ENCODE peak calls at places on chromosomes 4 and X, in five cellular contexts. E is ovary, W is neural progenitor cell, J is astrocyte, H is tibial nerve. G is an unnamed sample.

GRCh38 chr4:7279902-7280301 is 87.6 kb downstream of the SORCS2 start:
- DNase-seq in J (peak), E (no peak), H (no peak), W (no peak), G (no peak)

GRCh38 chrX:17046478-17047097 is 100.1 kb downstream of the REPS2 start:
- DNase-seq in J (no peak), H (peak), W (peak), E (peak), G (peak)

GRCh38 chr4:105520819-105521790 is 31.3 kb upstream of the ARHGEF38 start:
- DNase-seq in W (peak), J (peak), H (peak), E (no peak), G (peak)

GRCh38 chrX:133375558-133376340 is 39.5 kb downstream of the GPC4 start:
- DNase-seq in W (peak), E (no peak), J (no peak), H (no peak), G (no peak)

GRCh38 chr4:127400736-127401346 is 231.9 kb upstream of the INTU start:
- DNase-seq in E (peak), W (peak), J (peak), H (peak), G (peak)

GRCh38 chr4:98260579-98261290 is 449 bp upstream of the RAP1GDS1 start:
- DNase-seq in H (peak), J (peak), W (peak), E (peak), G (peak)

GRCh38 chr4:186644737-186645261 is 78.9 kb downstream of the FAT1 start:
- DNase-seq in J (peak), H (no peak), E (no peak), W (no peak), G (peak)

GRCh38 chr4:80484707-80485106 is 149.2 kb downstream of the CFAP299 start:
- DNase-seq in W (no peak), H (no peak), E (no peak), J (no peak), G (no peak)

GRCh38 chr4:187929024-187929423 is 66.5 kb upstream of the ZFP42 start:
- DNase-seq in H (no peak), J (no peak), W (peak), E (no peak), G (no peak)

GRCh38 chrX:101368800-101369199 is 17.2 kb downstream of the BTK start:
- DNase-seq in E (no peak), H (no peak), W (no peak), J (no peak), G (no peak)

GRCh38 chrX:44431206-44431605 is 87.7 kb upstream of the EFHC2 start:
- DNase-seq in W (no peak), E (no peak), J (peak), H (no peak), G (peak)

GRCh38 chrX:2315434-2315833 is 185.3 kb downstream of the DHRSX start:
- DNase-seq in J (no peak), H (no peak), W (no peak), E (no peak), G (no peak)

GRCh38 chr4:155854597-155855226 is 11.4 kb downstream of the ASIC5 start:
- DNase-seq in J (peak), W (peak), H (no peak), E (no peak), G (peak)

GRCh38 chrX:31435592-31435991 is 363.8 kb upstream of the FTHL17 start:
- DNase-seq in J (peak), E (no peak), W (peak), H (peak), G (no peak)

GRCh38 chr4:8371251-8371995 is 69.1 kb downstream of the ACOX3 start:
- DNase-seq in W (no peak), J (no peak), H (no peak), E (no peak), G (no peak)

GRCh38 chrX:45781901-45782553 is 581.4 kb upstream of the DIPK2B start:
- DNase-seq in W (peak), J (peak), E (no peak), H (no peak), G (peak)

GRCh38 chr4:1310031-1310795 is 20.5 kb downstream of the MAEA start:
- DNase-seq in E (no peak), H (no peak), J (no peak), W (no peak), G (peak)

GRCh38 chr4:56840559-56840958 is 19.1 kb upstream of the SPINK2 start:
- DNase-seq in H (no peak), J (no peak), E (no peak), W (no peak), G (no peak)

GRCh38 chr4:185792384-185793146 is 19.4 kb downstream of the SORBS2 start:
- DNase-seq in E (no peak), J (peak), H (peak), W (peak), G (peak)

GRCh38 chr4:7270121-7270520 is 77.8 kb downstream of the SORCS2 start:
- DNase-seq in E (no peak), W (no peak), J (no peak), H (no peak), G (no peak)

GRCh38 chrX:41137589-41137988 is 52.3 kb downstream of the USP9X start:
- DNase-seq in W (no peak), J (no peak), E (no peak), H (no peak), G (peak)

GRCh38 chr4:8586246-8586645 is 6.1 kb downstream of the GPR78 start:
- DNase-seq in W (no peak), E (no peak), H (no peak), J (no peak), G (no peak)

GRCh38 chr4:40515398-40516293 is 114.0 kb downstream of the RBM47 start:
- DNase-seq in J (no peak), W (peak), H (no peak), E (no peak), G (peak)

GRCh38 chr4:124633285-124633941 is 79.1 kb downstream of the ANKRD50 start:
- DNase-seq in J (no peak), H (no peak), E (no peak), W (no peak), G (no peak)

GRCh38 chrX:100939336-100939735 is 10.6 kb upstream of the XKRX start:
- DNase-seq in J (no peak), H (no peak), E (no peak), W (no peak), G (no peak)

GRCh38 chrX:41695464-41695863 is 6.7 kb downstream of the GPR34 start:
- DNase-seq in J (peak), W (no peak), H (no peak), E (no peak), G (peak)

GRCh38 chr4:24642941-24643628 is 58.7 kb upstream of the DHX15 start:
- DNase-seq in E (no peak), W (no peak), J (peak), H (no peak), G (peak)

GRCh38 chr4:39883645-39884044 is 94.1 kb downstream of the PDS5A start:
- DNase-seq in J (peak), E (no peak), W (no peak), H (no peak), G (peak)

GRCh38 chr4:8866828-8867623 is 4.6 kb downstream of the HMX1 start:
- DNase-seq in W (peak), E (no peak), J (no peak), H (no peak), G (no peak)

GRCh38 chrX:13721819-13722527 is 12.4 kb downstream of the TRAPPC2 start:
- DNase-seq in E (no peak), J (peak), H (no peak), W (no peak), G (peak)

GRCh38 chrX:103585421-103586313 is at the start of gene TCEAL4:
- DNase-seq in H (peak), J (no peak), E (peak), W (peak), G (peak)

GRCh38 chrX:69032601-69033000 is 132.7 kb downstream of the PJA1 start:
- DNase-seq in H (no peak), E (no peak), J (no peak), W (no peak), G (no peak)

GRCh38 chr4:6834867-6835266 is 52.3 kb downstream of the KIAA0232 start:
- DNase-seq in E (no peak), J (no peak), H (no peak), W (no peak), G (peak)

GRCh38 chr4:68615699-68616422 is 39.7 kb upstream of the UGT2B17 start:
- DNase-seq in E (no peak), W (no peak), J (no peak), H (no peak), G (no peak)

GRCh38 chr4:22984390-22984789 is 291.7 kb downstream of the GBA3 start:
- DNase-seq in W (no peak), H (no peak), E (no peak), J (no peak), G (no peak)

GRCh38 chr4:177464026-177464425 is 21.8 kb upstream of the AGA start:
- DNase-seq in H (no peak), J (peak), W (no peak), E (no peak), G (no peak)

GRCh38 chrX:46179748-46180147 is 365.5 kb downstream of the ZNF674 start:
- DNase-seq in E (no peak), W (no peak), J (no peak), H (no peak), G (no peak)

GRCh38 chrX:638482-639131 is 8.0 kb downstream of the SHOX start:
- DNase-seq in H (no peak), W (peak), E (no peak), J (no peak), G (no peak)

DNA sequence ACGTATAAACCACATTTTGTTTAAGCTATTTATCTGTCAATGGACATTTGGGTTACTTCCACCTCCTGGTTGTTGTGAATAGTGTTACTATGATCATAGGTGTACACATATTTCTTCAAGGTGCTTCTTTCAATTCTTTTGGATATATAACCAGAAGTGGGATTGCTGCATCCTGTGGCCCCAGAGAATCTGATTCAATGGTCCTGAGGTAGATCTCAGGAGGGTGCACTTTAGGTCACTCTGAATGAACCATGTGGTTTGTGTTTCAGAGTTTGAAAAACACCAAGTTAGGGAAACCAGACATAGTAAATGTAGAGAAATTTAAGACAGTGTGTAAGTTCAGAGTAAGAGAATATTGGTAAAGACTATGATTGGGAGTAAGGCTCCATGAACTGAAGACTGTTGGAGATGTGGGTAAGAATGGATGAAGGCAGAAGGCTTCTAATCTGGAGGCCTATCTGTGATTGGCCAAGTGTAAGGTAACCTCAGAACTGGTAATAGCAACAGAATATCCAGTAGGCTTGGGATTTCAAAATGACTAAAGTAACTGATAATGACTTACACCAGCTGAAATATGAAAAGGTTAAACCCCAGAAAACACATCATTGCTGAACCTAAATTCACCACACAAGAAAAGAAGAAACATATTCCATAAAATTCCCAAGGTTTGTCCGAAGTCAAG is 236.9 kb downstream of the CAMK2D start:
- DNase-seq in J (no peak), E (no peak), W (no peak), H (no peak), G (no peak)
- H3K4me3 ChIP-seq in J (no peak), E (no peak), W (no peak), H (no peak), G (no peak)

DNA sequence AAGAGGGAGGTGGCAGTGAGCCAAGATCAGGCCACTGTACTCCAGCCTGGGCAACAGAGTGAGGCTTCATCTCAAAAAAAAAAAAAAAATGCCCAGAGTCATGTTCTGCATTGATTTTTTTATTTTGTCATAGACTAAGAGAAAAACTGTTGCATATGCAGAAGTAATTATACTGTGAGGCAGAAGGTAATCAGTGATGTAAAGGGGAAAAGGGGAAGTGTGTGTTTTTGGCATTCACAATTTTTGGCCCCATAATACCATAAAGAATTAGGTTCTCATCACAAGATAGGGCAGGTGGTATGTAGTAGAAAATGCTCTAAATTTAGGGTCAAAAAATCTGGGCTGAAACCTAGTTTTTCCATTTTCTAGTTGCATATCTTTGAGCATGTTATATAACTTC is 47.3 kb upstream of the GAB1 start:
- DNase-seq in E (no peak), J (no peak), H (no peak), W (no peak), G (no peak)
- H3K4me3 ChIP-seq in E (no peak), J (no peak), H (no peak), W (no peak), G (no peak)

DNA sequence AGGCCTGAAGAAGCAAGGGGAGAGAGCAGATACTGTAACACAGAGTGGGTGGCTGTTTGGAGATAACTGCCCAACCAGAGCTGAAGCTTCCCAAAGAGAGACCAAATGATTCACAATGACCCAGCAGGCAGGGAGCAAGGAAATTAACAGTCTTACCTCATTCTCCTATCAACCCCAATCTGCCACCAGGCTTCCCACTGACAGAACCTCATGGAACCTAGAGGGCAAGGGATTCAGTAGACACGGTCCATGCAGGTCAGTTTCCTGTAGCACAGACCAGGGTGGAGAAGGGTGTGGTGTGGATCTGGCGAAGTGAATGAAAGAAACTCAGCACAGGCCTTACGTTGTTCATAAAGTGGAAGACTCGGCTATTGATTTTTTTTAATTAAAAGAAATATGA is 60.7 kb upstream of the ALB start:
- DNase-seq in H (no peak), J (peak), E (no peak), W (no peak), G (peak)
- H3K4me3 ChIP-seq in H (no peak), J (no peak), E (no peak), W (no peak), G (no peak)

DNA sequence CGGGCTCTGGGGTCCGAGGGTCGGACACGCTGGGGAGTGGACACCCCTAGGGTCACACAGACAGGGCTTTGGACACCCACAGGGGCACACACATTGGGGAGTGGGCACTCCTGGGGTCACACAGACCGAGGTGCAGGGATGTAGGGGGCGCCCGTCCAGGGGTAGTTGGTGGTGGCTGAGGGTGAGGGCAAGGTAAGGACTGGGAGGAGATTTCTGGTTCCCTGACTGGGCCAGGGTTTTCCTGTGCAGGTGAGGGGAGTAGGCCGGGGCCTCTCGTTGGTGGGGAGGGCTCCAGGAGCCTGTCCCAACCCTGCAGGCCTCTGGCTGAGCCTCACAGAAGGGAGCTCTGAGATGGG is 21.9 kb upstream of the WDR45 start:
- DNase-seq in W (no peak), H (no peak), E (no peak), J (no peak), G (no peak)
- H3K4me3 ChIP-seq in W (peak), H (peak), E (peak), J (peak), G (peak)

DNA sequence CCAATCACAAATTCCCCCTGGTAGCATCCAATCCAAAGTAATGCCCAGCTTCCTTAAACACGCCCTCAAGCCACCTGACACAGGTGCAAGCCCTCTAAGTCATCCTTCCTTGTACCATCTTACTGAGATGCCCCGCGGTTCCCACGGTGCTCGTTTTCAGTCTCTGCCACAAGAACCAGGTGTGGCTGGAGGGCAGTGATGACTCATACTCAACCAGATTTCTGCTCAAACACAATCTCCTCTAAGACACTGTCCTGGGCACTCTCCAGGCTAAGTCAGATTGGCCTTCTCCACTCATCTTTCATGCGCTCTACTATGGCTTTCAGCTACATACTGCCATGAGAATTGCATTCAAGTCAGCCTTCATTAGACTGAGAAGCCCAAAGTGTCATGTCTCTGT is 3.5 kb downstream of the SH3KBP1 start:
- DNase-seq in W (no peak), E (no peak), J (no peak), H (no peak), G (no peak)
- H3K4me3 ChIP-seq in W (no peak), E (no peak), J (no peak), H (no peak), G (no peak)